ENCODE peak calls at places on chromosome 13, in eight cellular contexts. One of them, this sample, is unnamed. For H3K9me3, the result is how much of the 10 kb centered on the place peaks cover.

GRCh38 chr13:102707465-102707864 is 12.6 kb upstream of the METTL21C start:
- DNase-seq in breast epithelium: no peak
- DNase-seq in AG04450: peak
- DNase-seq in BE2C: no peak
- DNase-seq in endothelial cell of umbilical vein: peak
- DNase-seq in adrenal gland: peak
- DNase-seq in endodermal cell: no peak
- DNase-seq in tibial artery: no peak
- DNase-seq in this sample: peak

GRCh38 chr13:25064396-25064795 is 31.5 kb upstream of the PABPC3 start:
- DNase-seq in tibial artery: no peak
- DNase-seq in AG04450: no peak
- DNase-seq in adrenal gland: no peak
- DNase-seq in endodermal cell: no peak
- DNase-seq in breast epithelium: no peak
- DNase-seq in BE2C: no peak
- DNase-seq in endothelial cell of umbilical vein: no peak
- DNase-seq in this sample: no peak

GRCh38 chr13:97953376-97953970 is at the start of gene IPO5:
- DNase-seq in AG04450: no peak
- DNase-seq in endodermal cell: no peak
- DNase-seq in BE2C: no peak
- DNase-seq in endothelial cell of umbilical vein: no peak
- DNase-seq in tibial artery: no peak
- DNase-seq in adrenal gland: no peak
- DNase-seq in breast epithelium: no peak
- DNase-seq in this sample: no peak

GRCh38 chr13:79571147-79571546 is 90.2 kb downstream of the NDFIP2 start:
- DNase-seq in AG04450: no peak
- DNase-seq in tibial artery: no peak
- DNase-seq in endothelial cell of umbilical vein: no peak
- DNase-seq in endodermal cell: no peak
- DNase-seq in BE2C: no peak
- DNase-seq in breast epithelium: no peak
- DNase-seq in adrenal gland: no peak
- DNase-seq in this sample: no peak

GRCh38 chr13:85074543-85075313 is 724.5 kb downstream of the SLITRK6 start:
- DNase-seq in endothelial cell of umbilical vein: no peak
- DNase-seq in tibial artery: no peak
- DNase-seq in adrenal gland: no peak
- DNase-seq in endodermal cell: no peak
- DNase-seq in BE2C: no peak
- DNase-seq in breast epithelium: no peak
- DNase-seq in AG04450: no peak
- DNase-seq in this sample: peak

GRCh38 chr13:20570540-20570939 is 3.6 kb downstream of the IFT88 start:
- DNase-seq in BE2C: no peak
- DNase-seq in breast epithelium: no peak
- DNase-seq in endodermal cell: no peak
- DNase-seq in tibial artery: no peak
- DNase-seq in adrenal gland: no peak
- DNase-seq in endothelial cell of umbilical vein: no peak
- DNase-seq in AG04450: no peak
- DNase-seq in this sample: peak

GRCh38 chr13:91375119-91375729 is 23.2 kb upstream of the GPC5 start:
- DNase-seq in endothelial cell of umbilical vein: no peak
- DNase-seq in AG04450: no peak
- DNase-seq in endodermal cell: no peak
- DNase-seq in adrenal gland: no peak
- DNase-seq in breast epithelium: no peak
- DNase-seq in BE2C: peak
- DNase-seq in tibial artery: no peak
- DNase-seq in this sample: no peak

GRCh38 chr13:45615501-45616101 is at the start of gene ERICH6B:
- DNase-seq in endothelial cell of umbilical vein: no peak
- DNase-seq in adrenal gland: peak
- DNase-seq in tibial artery: peak
- DNase-seq in AG04450: no peak
- DNase-seq in endodermal cell: peak
- DNase-seq in breast epithelium: no peak
- DNase-seq in BE2C: peak
- DNase-seq in this sample: no peak

GRCh38 chr13:80131204-80131603 is 209.7 kb downstream of the SPRY2 start:
- DNase-seq in endothelial cell of umbilical vein: peak
- DNase-seq in BE2C: peak
- DNase-seq in AG04450: no peak
- DNase-seq in adrenal gland: peak
- DNase-seq in tibial artery: peak
- DNase-seq in endodermal cell: peak
- DNase-seq in breast epithelium: no peak
- DNase-seq in this sample: peak

GRCh38 chr13:40404967-40405716 is 261.3 kb downstream of the FOXO1 start:
- DNase-seq in BE2C: no peak
- DNase-seq in adrenal gland: no peak
- DNase-seq in endothelial cell of umbilical vein: no peak
- DNase-seq in tibial artery: no peak
- DNase-seq in endodermal cell: no peak
- DNase-seq in breast epithelium: no peak
- DNase-seq in AG04450: no peak
- DNase-seq in this sample: no peak

GRCh38 chr13:38979891-38980627 is 10.6 kb downstream of the STOML3 start:
- DNase-seq in AG04450: no peak
- DNase-seq in endothelial cell of umbilical vein: no peak
- DNase-seq in adrenal gland: peak
- DNase-seq in BE2C: peak
- DNase-seq in breast epithelium: no peak
- DNase-seq in tibial artery: no peak
- DNase-seq in endodermal cell: no peak
- DNase-seq in this sample: no peak

GRCh38 chr13:36880961-36881360 is 39.1 kb downstream of the SMAD9 start:
- DNase-seq in endothelial cell of umbilical vein: peak
- DNase-seq in AG04450: no peak
- DNase-seq in breast epithelium: no peak
- DNase-seq in adrenal gland: no peak
- DNase-seq in tibial artery: no peak
- DNase-seq in endodermal cell: no peak
- DNase-seq in BE2C: no peak
- DNase-seq in this sample: no peak

GRCh38 chr13:106486287-106486686 is 49.2 kb downstream of the EFNB2 start:
- DNase-seq in BE2C: no peak
- DNase-seq in AG04450: no peak
- DNase-seq in endodermal cell: no peak
- DNase-seq in breast epithelium: no peak
- DNase-seq in tibial artery: no peak
- DNase-seq in adrenal gland: no peak
- DNase-seq in endothelial cell of umbilical vein: no peak
- DNase-seq in this sample: no peak

GRCh38 chr13:32838985-32839384 is 177.2 kb upstream of the KL start:
- DNase-seq in AG04450: no peak
- DNase-seq in tibial artery: no peak
- DNase-seq in breast epithelium: no peak
- DNase-seq in adrenal gland: no peak
- DNase-seq in BE2C: no peak
- DNase-seq in endodermal cell: peak
- DNase-seq in endothelial cell of umbilical vein: no peak
- DNase-seq in this sample: no peak

GRCh38 chr13:27857271-27857670 is 62.5 kb upstream of the PDX1 start:
- DNase-seq in endodermal cell: no peak
- DNase-seq in AG04450: no peak
- DNase-seq in BE2C: no peak
- DNase-seq in breast epithelium: no peak
- DNase-seq in tibial artery: no peak
- DNase-seq in endothelial cell of umbilical vein: no peak
- DNase-seq in adrenal gland: no peak
- DNase-seq in this sample: no peak

GRCh38 chr13:49874430-49874829 is 61.7 kb downstream of the SPRYD7 start:
- DNase-seq in endothelial cell of umbilical vein: no peak
- DNase-seq in endodermal cell: no peak
- DNase-seq in BE2C: no peak
- DNase-seq in breast epithelium: no peak
- DNase-seq in tibial artery: no peak
- DNase-seq in adrenal gland: no peak
- DNase-seq in AG04450: no peak
- DNase-seq in this sample: no peak

GRCh38 chr13:49877629-49878218 is 58.4 kb downstream of the SPRYD7 start:
- DNase-seq in endothelial cell of umbilical vein: no peak
- DNase-seq in BE2C: no peak
- DNase-seq in breast epithelium: no peak
- DNase-seq in tibial artery: no peak
- DNase-seq in adrenal gland: no peak
- DNase-seq in AG04450: no peak
- DNase-seq in endodermal cell: no peak
- DNase-seq in this sample: peak

DNA sequence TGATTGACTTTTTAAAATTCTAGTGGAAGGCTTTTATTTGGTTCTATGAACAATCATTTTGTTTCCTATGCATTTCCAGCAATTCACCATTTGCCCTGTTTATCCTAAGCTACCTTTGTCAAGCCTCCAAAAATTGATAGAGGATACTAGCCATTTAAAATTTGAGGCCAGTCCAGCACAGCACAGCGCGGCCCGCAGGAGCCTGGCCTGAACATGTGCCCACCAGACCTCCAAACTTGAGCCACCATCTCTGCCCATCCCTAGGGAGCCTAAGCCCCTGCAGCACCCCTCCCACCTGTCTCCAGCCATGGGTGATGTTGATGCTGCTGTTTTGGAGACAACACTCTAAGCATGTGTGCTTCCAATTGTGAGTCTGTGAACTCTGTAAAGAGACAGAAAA is 57.5 kb downstream of the SPRYD7 start:
- DNase-seq in endothelial cell of umbilical vein: no peak
- DNase-seq in adrenal gland: no peak
- DNase-seq in AG04450: no peak
- DNase-seq in tibial artery: no peak
- DNase-seq in breast epithelium: no peak
- DNase-seq in BE2C: no peak
- DNase-seq in endodermal cell: no peak
- DNase-seq in this sample: no peak
- H3K9me3 ChIP-seq in endothelial cell of umbilical vein: under half
- H3K9me3 ChIP-seq in adrenal gland: under half
- H3K9me3 ChIP-seq in AG04450: under half
- H3K9me3 ChIP-seq in tibial artery: under half
- H3K9me3 ChIP-seq in breast epithelium: under half
- H3K9me3 ChIP-seq in BE2C: under half
- H3K9me3 ChIP-seq in endodermal cell: half or more
- H3K9me3 ChIP-seq in this sample: under half

DNA sequence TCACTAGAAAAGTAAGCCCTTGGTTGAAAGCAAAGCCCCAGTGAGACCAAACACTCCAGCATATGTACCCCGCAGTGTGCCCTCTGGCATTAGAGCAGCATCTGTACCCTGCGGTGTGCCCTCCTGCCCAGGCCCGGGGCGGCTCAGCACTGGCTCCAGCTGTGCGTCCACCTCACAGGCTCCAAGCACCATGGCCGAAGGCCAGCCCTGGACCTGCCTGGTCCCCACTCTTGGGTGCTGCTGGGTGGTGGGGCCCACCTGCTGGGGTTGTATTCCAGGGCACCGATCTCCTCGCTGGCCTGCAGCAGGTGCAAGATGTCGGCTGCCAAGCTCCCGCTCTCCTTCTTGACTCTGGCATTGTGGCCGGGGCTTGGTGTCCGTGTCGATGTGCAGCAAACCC is 230.2 kb downstream of the TUBA3C start:
- DNase-seq in AG04450: no peak
- DNase-seq in tibial artery: no peak
- DNase-seq in endothelial cell of umbilical vein: no peak
- DNase-seq in endodermal cell: no peak
- DNase-seq in adrenal gland: no peak
- DNase-seq in BE2C: no peak
- DNase-seq in breast epithelium: no peak
- DNase-seq in this sample: no peak
- H3K9me3 ChIP-seq in AG04450: half or more
- H3K9me3 ChIP-seq in tibial artery: under half
- H3K9me3 ChIP-seq in endothelial cell of umbilical vein: under half
- H3K9me3 ChIP-seq in endodermal cell: under half
- H3K9me3 ChIP-seq in adrenal gland: under half
- H3K9me3 ChIP-seq in BE2C: under half
- H3K9me3 ChIP-seq in breast epithelium: under half
- H3K9me3 ChIP-seq in this sample: under half

GRCh38 chr13:109644069-109644750 is 142.2 kb downstream of the IRS2 start:
- DNase-seq in AG04450: no peak
- DNase-seq in endodermal cell: no peak
- DNase-seq in BE2C: no peak
- DNase-seq in breast epithelium: no peak
- DNase-seq in tibial artery: no peak
- DNase-seq in adrenal gland: no peak
- DNase-seq in endothelial cell of umbilical vein: no peak
- DNase-seq in this sample: no peak
- H3K9me3 ChIP-seq in AG04450: under half
- H3K9me3 ChIP-seq in endodermal cell: under half
- H3K9me3 ChIP-seq in BE2C: under half
- H3K9me3 ChIP-seq in breast epithelium: under half
- H3K9me3 ChIP-seq in tibial artery: under half
- H3K9me3 ChIP-seq in adrenal gland: under half
- H3K9me3 ChIP-seq in endothelial cell of umbilical vein: under half
- H3K9me3 ChIP-seq in this sample: under half

DNA sequence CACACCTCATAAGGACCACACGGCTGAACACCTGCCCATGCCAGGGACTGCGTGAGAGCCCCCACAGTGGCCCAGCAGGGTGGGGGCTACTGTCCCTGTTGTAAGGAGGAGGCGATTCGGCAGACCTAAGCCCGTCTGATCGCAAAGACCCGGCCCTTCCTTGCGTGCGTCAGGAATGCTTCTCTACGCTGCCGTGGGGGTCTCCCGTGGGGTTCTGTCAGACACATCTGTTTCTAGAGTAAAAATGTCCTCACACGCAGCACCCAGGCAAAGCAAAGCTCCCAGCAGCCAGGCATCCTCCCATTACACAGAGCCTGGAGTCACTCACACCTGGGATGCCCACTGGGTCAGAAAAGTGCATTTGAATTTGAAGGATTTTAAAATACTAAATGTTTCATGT is 147.7 kb upstream of the SOX1 start:
- DNase-seq in endothelial cell of umbilical vein: no peak
- DNase-seq in adrenal gland: no peak
- DNase-seq in endodermal cell: peak
- DNase-seq in BE2C: no peak
- DNase-seq in tibial artery: no peak
- DNase-seq in breast epithelium: no peak
- DNase-seq in AG04450: no peak
- DNase-seq in this sample: no peak
- H3K9me3 ChIP-seq in endothelial cell of umbilical vein: under half
- H3K9me3 ChIP-seq in adrenal gland: under half
- H3K9me3 ChIP-seq in endodermal cell: under half
- H3K9me3 ChIP-seq in BE2C: under half
- H3K9me3 ChIP-seq in tibial artery: under half
- H3K9me3 ChIP-seq in breast epithelium: under half
- H3K9me3 ChIP-seq in AG04450: half or more
- H3K9me3 ChIP-seq in this sample: under half

DNA sequence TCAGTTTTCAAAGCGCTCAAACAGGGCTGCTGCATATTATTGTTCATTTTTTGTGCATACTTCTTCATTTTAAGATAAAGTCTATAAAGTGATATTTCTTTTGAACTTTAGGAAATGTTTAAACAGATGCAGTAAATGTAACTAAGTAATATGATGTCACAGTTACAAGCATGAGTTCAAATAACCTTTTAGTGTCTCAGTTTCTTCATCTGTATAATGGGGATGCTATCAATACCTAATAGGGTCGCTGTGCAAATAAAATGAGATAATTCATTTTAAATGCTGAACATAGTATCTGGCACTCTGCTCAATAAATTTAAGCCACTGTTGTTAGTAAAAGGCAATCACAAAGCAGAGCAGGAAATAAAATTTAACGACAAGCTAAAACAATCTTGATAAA is 97.5 kb downstream of the UGGT2 start:
- DNase-seq in endodermal cell: no peak
- DNase-seq in BE2C: no peak
- DNase-seq in AG04450: no peak
- DNase-seq in tibial artery: no peak
- DNase-seq in breast epithelium: no peak
- DNase-seq in endothelial cell of umbilical vein: no peak
- DNase-seq in adrenal gland: no peak
- DNase-seq in this sample: no peak
- H3K9me3 ChIP-seq in endodermal cell: half or more
- H3K9me3 ChIP-seq in BE2C: under half
- H3K9me3 ChIP-seq in AG04450: under half
- H3K9me3 ChIP-seq in tibial artery: under half
- H3K9me3 ChIP-seq in breast epithelium: under half
- H3K9me3 ChIP-seq in endothelial cell of umbilical vein: under half
- H3K9me3 ChIP-seq in adrenal gland: under half
- H3K9me3 ChIP-seq in this sample: under half